ENCODE peak calls at places on chromosomes 16 and 17, in four cellular contexts. P is lower lobe of right lung, D is prostate gland, N is uterus. S is an unnamed sample.

GRCh38 chr16:73713817-73714495 is 582.7 kb upstream of the PSMD7 start:
- DNase-seq in P (no peak), D (no peak), N (no peak), S (no peak)

GRCh38 chr17:30237296-30238002 is 2.0 kb upstream of the SLC6A4 start:
- DNase-seq in P (no peak), D (no peak), N (no peak), S (no peak)

GRCh38 chr17:50721194-50722010 is 2.0 kb downstream of the LUC7L3 start:
- DNase-seq in P (no peak), D (no peak), N (no peak), S (no peak)

GRCh38 chr17:59972778-59973177 is 8.2 kb upstream of the RNFT1 start:
- DNase-seq in P (no peak), D (no peak), N (no peak), S (no peak)

GRCh38 chr16:24839347-24839972 is 6.3 kb upstream of the SLC5A11 start:
- DNase-seq in P (no peak), D (no peak), N (no peak), S (no peak)

GRCh38 chr16:82329504-82330192 is 159.6 kb upstream of the MPHOSPH6 start:
- DNase-seq in P (no peak), D (peak; percentile 88), N (no peak), S (no peak)

GRCh38 chr17:2688351-2689342 is 22.9 kb downstream of the CLUH start:
- DNase-seq in P (peak; percentile 79), D (no peak), N (peak; percentile 31), S (peak; percentile 50)

GRCh38 chr17:57604771-57605733 is 140.0 kb downstream of the CCDC182 start:
- DNase-seq in P (no peak), D (peak; percentile 49), N (peak; percentile 57), S (peak; percentile 86)

GRCh38 chr17:4858880-4859260 is 25.7 kb downstream of the MINK1 start:
- DNase-seq in P (no peak), D (peak; percentile 91), N (peak; percentile 43), S (no peak)

GRCh38 chr16:7366041-7366440 is 33.4 kb downstream of the RBFOX1 start:
- DNase-seq in P (no peak), D (no peak), N (no peak), S (no peak)

GRCh38 chr16:11683140-11683539 is 14.9 kb downstream of the SNN start:
- DNase-seq in P (no peak), D (no peak), N (no peak), S (no peak)

GRCh38 chr16:22648141-22648540 is 137.4 kb downstream of the NPIPB5 start:
- DNase-seq in P (no peak), D (no peak), N (no peak), S (no peak)

GRCh38 chr16:54325616-54326265 is 39.2 kb upstream of the IRX3 start:
- DNase-seq in P (no peak), D (no peak), N (no peak), S (no peak)

GRCh38 chr16:88069397-88070168 is 118.3 kb downstream of the BANP start:
- DNase-seq in P (peak; percentile 30), D (no peak), N (no peak), S (peak; percentile 93)

GRCh38 chr17:60079401-60079861 is 710 bp upstream of the HEATR6 start:
- DNase-seq in P (no peak), D (no peak), N (no peak), S (no peak)

GRCh38 chr16:7278636-7279035 is 54.0 kb upstream of the RBFOX1 start:
- DNase-seq in P (no peak), D (no peak), N (no peak), S (no peak)

GRCh38 chr16:76303637-76304314 is 26.6 kb downstream of the CNTNAP4 start:
- DNase-seq in P (no peak), D (no peak), N (no peak), S (no peak)

GRCh38 chr16:85879975-85880831 is 18.8 kb upstream of the IRF8 start:
- DNase-seq in P (no peak), D (no peak), N (no peak), S (no peak)

GRCh38 chr16:27112093-27112811 is 45.5 kb downstream of the C16orf82 start:
- DNase-seq in P (no peak), D (no peak), N (no peak), S (no peak)

GRCh38 chr16:27421961-27422740 is 20.2 kb downstream of the IL21R start:
- DNase-seq in P (no peak), D (no peak), N (no peak), S (no peak)

GRCh38 chr17:9499041-9499440 is 76.6 kb downstream of the STX8 start:
- DNase-seq in P (no peak), D (no peak), N (no peak), S (no peak)

GRCh38 chr17:37177234-37177633 is 198.6 kb upstream of the C17orf78 start:
- DNase-seq in P (no peak), D (peak; percentile 60), N (no peak), S (no peak)

GRCh38 chr17:4838306-4838785 is 5.2 kb downstream of the MINK1 start:
- DNase-seq in P (no peak), D (no peak), N (no peak), S (no peak)

GRCh38 chr16:27463741-27464662 is 62.0 kb downstream of the IL21R start:
- DNase-seq in P (peak; percentile 37), D (no peak), N (no peak), S (no peak)

GRCh38 chr16:50265716-50266336 is 525 bp upstream of the ADCY7 start:
- DNase-seq in P (no peak), D (no peak), N (no peak), S (peak; percentile 45)

GRCh38 chr16:48907906-48908634 is 298.1 kb upstream of the N4BP1 start:
- DNase-seq in P (no peak), D (no peak), N (no peak), S (no peak)

GRCh38 chr16:72311426-72311825 is 139.5 kb upstream of the PMFBP1 start:
- DNase-seq in P (no peak), D (no peak), N (no peak), S (no peak)

GRCh38 chr16:64225696-64226095 is 896.2 kb downstream of the CDH11 start:
- DNase-seq in P (no peak), D (no peak), N (no peak), S (no peak)

GRCh38 chr17:51921500-51921899 is 237.0 kb downstream of the CA10 start:
- DNase-seq in P (no peak), D (no peak), N (no peak), S (no peak)

GRCh38 chr17:9009737-9010136 is 11.6 kb upstream of the NTN1 start:
- DNase-seq in P (no peak), D (no peak), N (no peak), S (no peak)

GRCh38 chr16:88369447-88370008 is 13.2 kb upstream of the ZNF469 start:
- DNase-seq in P (peak; percentile 21), D (no peak), N (no peak), S (no peak)

GRCh38 chr17:33469911-33470310 is 176.8 kb upstream of the ASIC2 start:
- DNase-seq in P (no peak), D (no peak), N (peak; percentile 42), S (no peak)

GRCh38 chr17:35944151-35944550 is 638 bp upstream of the LYZL6 start:
- DNase-seq in P (no peak), D (no peak), N (no peak), S (no peak)

GRCh38 chr16:49698931-49699715 is 156.8 kb downstream of the ZNF423 start:
- DNase-seq in P (no peak), D (no peak), N (peak; percentile 63), S (no peak)

DNA sequence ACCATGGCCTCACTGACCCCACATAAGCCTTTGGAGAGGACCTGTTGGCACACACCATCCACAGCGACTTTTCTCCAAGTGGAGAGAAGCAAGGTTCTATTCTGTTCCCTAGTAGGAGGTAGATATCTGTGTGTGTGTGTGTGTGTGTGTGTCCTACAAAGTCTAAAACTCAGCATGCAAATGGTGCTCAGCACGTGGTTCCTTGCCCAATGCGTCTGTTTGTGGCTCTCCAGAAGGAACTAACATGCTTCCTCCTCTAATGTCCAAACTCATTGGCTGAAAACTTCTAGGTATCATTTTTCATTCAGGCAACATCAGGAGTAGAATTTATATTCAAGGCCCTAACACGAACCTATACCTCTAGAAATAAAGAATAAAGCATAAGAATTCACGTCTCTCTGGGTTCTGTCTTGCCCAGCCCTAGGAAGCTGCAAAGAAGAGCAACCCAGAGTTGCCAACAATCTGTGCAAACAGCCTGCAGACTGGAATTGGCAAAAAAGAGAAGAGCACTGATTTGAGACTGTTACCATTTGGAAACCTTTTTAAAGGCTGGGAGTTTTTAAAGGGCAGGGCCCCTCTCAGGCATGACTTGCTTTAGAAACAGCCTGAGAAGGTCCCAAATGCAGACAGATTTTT is 25.5 kb downstream of the MAP3K14 start:
- DNase-seq in P (peak; percentile 70), D (no peak), N (no peak), S (peak; percentile 66)
- H3K4me1 ChIP-seq in P (peaks cover 87% of the 10 kb centered on the region), D (peaks cover 36% of the 10 kb centered on the region), N (peaks cover 40% of the 10 kb centered on the region), S (peaks cover 91% of the 10 kb centered on the region)

DNA sequence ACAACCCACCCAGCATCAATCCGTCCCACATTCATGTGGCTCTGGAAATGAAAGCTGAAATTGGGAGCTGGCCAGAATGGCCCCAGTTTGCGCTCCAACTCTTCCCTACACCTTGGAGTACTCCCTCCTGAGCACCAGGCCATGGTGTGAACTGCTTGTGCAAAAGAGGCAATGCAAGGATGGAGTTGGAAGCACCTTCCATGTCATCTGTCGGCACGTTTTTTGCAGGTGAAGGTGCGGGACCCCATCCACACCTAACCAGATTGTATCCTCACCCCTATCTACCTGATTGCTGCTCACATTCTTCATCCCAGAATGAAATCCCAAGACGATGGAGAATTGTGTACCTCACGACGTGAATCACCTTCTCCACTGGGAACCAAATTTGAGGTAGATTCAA is 136.6 kb upstream of the WSB1 start:
- DNase-seq in P (no peak), D (no peak), N (no peak), S (no peak)
- H3K4me1 ChIP-seq in P (no peaks in the 10 kb centered on the region), D (no peaks in the 10 kb centered on the region), N (no peaks in the 10 kb centered on the region), S (no peaks in the 10 kb centered on the region)

GRCh38 chr16:16147316-16147999 is 75.8 kb downstream of the ABCC6 start:
- DNase-seq in P (no peak), D (no peak), N (no peak), S (peak; percentile 15)
- H3K4me1 ChIP-seq in P (peaks cover 8% of the 10 kb centered on the region), D (no peaks in the 10 kb centered on the region), N (peaks cover 3% of the 10 kb centered on the region), S (no peaks in the 10 kb centered on the region)

GRCh38 chr16:70739389-70739788 is 53.5 kb upstream of the MTSS2 start:
- DNase-seq in P (no peak), D (no peak), N (no peak), S (no peak)

GRCh38 chr16:70738083-70738977 is 52.5 kb upstream of the MTSS2 start:
- DNase-seq in P (peak; percentile 77), D (peak; percentile 70), N (peak; percentile 72), S (no peak)

GRCh38 chr16:70735141-70735979 is 49.5 kb upstream of the MTSS2 start:
- DNase-seq in P (no peak), D (no peak), N (no peak), S (no peak)

GRCh38 chr16:70736454-70737376 is 50.9 kb upstream of the MTSS2 start:
- DNase-seq in P (no peak), D (no peak), N (no peak), S (no peak)

DNA sequence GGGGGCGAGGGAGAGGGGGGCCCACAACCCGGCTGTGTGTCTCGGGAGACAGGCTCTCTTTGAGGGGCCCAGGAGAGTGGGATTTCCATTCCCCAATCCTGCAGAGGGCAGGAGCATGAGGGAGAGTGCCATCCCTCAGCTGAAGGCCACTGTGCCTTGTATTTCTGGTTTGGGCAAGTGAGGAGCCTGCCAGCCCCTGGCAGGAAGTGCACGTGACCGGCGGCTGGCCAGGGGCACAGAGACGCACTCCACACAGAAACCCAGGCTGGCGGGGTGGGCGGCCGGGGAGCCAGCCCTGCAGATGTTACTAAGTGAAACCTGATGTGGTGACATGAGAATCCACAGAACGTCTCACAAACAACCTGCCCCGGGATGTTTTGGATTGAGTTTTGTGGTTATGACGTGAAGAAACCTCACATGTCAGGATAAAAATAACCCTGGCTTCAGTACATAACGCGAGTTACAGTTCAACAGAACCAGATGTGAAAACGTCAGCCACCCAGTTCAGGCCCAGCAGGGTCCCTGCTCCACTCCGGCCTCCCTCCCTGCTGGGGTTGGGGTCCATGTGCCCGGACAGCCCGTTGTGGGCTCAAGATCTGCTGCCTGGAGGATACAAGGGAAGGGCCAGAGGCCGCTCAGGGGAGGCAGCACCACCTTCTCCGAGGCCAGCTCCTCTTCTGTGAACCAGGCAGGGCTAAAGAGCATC is 51.7 kb upstream of the MTSS2 start:
- DNase-seq in P (peak; percentile 73), D (peak; percentile 88), N (peak; percentile 67), S (no peak)
- H3K4me1 ChIP-seq in P (peaks cover 71% of the 10 kb centered on the region), D (peaks cover 16% of the 10 kb centered on the region), N (peaks cover 31% of the 10 kb centered on the region), S (peaks cover 21% of the 10 kb centered on the region)

S was measured in Peyer's patch.